ENCODE peak calls at places on chromosomes 13 and 19, in nine cellular contexts. G is mucosa of gallbladder; L is NCI-H1694 treated with DMSO at 0.1 percent for 48 hours; Q is HS-5; J is left colon; B is CD8-positive, alpha-beta memory T cell; T is retinal pigment epithelial cell; F is NCI-H2029; U is KG1. C is an unnamed sample.

GRCh38 chr13:21717817-21718216 is 46.9 kb downstream of the FGF9 start:
- DNase-seq in G (no peak), L (no peak), Q (no peak), J (no peak), B (no peak), T (no peak), F (no peak), U (no peak), C (no peak)

GRCh38 chr19:33745297-33745696 is 51.4 kb upstream of the KCTD15 start:
- DNase-seq in G (no peak), L (peak; percentile 20), Q (no peak), J (no peak), B (no peak), T (no peak), F (no peak), U (no peak), C (no peak)

GRCh38 chr19:22882797-22883196 is 50.7 kb downstream of the ZNF723 start:
- DNase-seq in G (no peak), L (no peak), Q (no peak), J (no peak), B (no peak), T (no peak), F (peak; percentile 4), U (peak; percentile 34), C (no peak)

GRCh38 chr19:42846597-42846996 is 32.9 kb downstream of the PSG1 start:
- DNase-seq in G (no peak), L (no peak), Q (peak; percentile 52), J (no peak), B (no peak), T (no peak), F (no peak), U (no peak), C (no peak)

GRCh38 chr13:34179481-34179880 is 361.5 kb downstream of the RFC3 start:
- DNase-seq in G (no peak), L (no peak), Q (no peak), J (no peak), B (no peak), T (peak; percentile 92), F (no peak), U (no peak), C (no peak)

GRCh38 chr19:57941593-57941992 is 5.9 kb downstream of the ZNF256 start:
- DNase-seq in G (no peak), L (no peak), Q (no peak), J (no peak), B (no peak), T (no peak), F (no peak), U (no peak), C (no peak)

GRCh38 chr19:31269425-31270127 is 79.7 kb downstream of the TSHZ3 start:
- DNase-seq in G (no peak), L (no peak), Q (no peak), J (no peak), B (no peak), T (no peak), F (no peak), U (no peak), C (no peak)

GRCh38 chr13:95317037-95317989 is 16.1 kb upstream of the ABCC4 start:
- DNase-seq in G (no peak), L (no peak), Q (no peak), J (no peak), B (no peak), T (no peak), F (no peak), U (no peak), C (no peak)

GRCh38 chr13:32902898-32903297 is 113.3 kb upstream of the KL start:
- DNase-seq in G (peak; percentile 60), L (no peak), Q (no peak), J (peak; percentile 37), B (no peak), T (no peak), F (no peak), U (no peak), C (peak; percentile 49)

GRCh38 chr13:80654638-80655249 is 313.8 kb upstream of the SPRY2 start:
- DNase-seq in G (no peak), L (no peak), Q (no peak), J (no peak), B (no peak), T (no peak), F (no peak), U (no peak), C (no peak)

GRCh38 chr13:108962652-108963051 is 333.2 kb downstream of the MYO16 start:
- DNase-seq in G (no peak), L (no peak), Q (no peak), J (no peak), B (no peak), T (no peak), F (no peak), U (no peak), C (no peak)

GRCh38 chr19:48638831-48639381 is 1.7 kb upstream of the DBP start:
- DNase-seq in G (no peak), L (no peak), Q (no peak), J (peak; percentile 42), B (no peak), T (no peak), F (no peak), U (no peak), C (no peak)

GRCh38 chr19:50897191-50897607 is 14.0 kb downstream of the KLK4 start:
- DNase-seq in G (no peak), L (no peak), Q (no peak), J (no peak), B (no peak), T (no peak), F (no peak), U (no peak), C (no peak)

C was measured in NCI-H446 treated with DMSO at 0.1 percent for 48 hours.